ENCODE peak calls at places on chromosomes 3 and 15, in eight cellular contexts. C is left ventricle myocardium superior; V is neural crest cell; B is uterus; U is activated naive CD4-positive, alpha-beta T cell treated with Interleukin-2 at 50 U/mL for 16 hours; M is NCI-H748 treated with DMSO at 0.1 percent for 48 hours; Z is amniotic epithelial cell; W is activated naive CD8-positive, alpha-beta T cell treated with anti-CD3 and anti-CD28 coated beads, Interleukin-2, amount 10 ng/mL, durations not matched to agents 7 days and 5 days. R is an unnamed sample.

GRCh38 chr3:44104668-44105321 is 136.9 kb upstream of the TOPAZ1 start:
- DNase-seq in C (no peak), V (no peak), B (no peak), U (peak; percentile 27), M (no peak), Z (peak; percentile 36), W (peak; percentile 36), R (peak; percentile 72)

GRCh38 chr15:88905576-88905975 is 7.6 kb downstream of the MFGE8 start:
- DNase-seq in C (no peak), V (no peak), B (no peak), U (no peak), M (no peak), Z (no peak), W (no peak), R (no peak)

GRCh38 chr3:43015572-43016512 is 36.7 kb downstream of the GASK1A start:
- DNase-seq in C (no peak), V (no peak), B (no peak), U (no peak), M (no peak), Z (no peak), W (no peak), R (no peak)

GRCh38 chr15:87031545-87032230 is 952.0 kb downstream of the AGBL1 start:
- DNase-seq in C (no peak), V (no peak), B (no peak), U (no peak), M (no peak), Z (no peak), W (no peak), R (no peak)

GRCh38 chr15:55954862-55955605 is 38.4 kb downstream of the NEDD4 start:
- DNase-seq in C (no peak), V (no peak), B (no peak), U (no peak), M (no peak), Z (no peak), W (no peak), R (no peak)

GRCh38 chr3:185253645-185254410 is at the start of gene EHHADH:
- DNase-seq in C (peak; percentile 90), V (peak; percentile 23), B (peak; percentile 44), U (peak; percentile 51), M (peak; percentile 27), Z (peak; percentile 55), W (peak; percentile 74), R (peak; percentile 70)

GRCh38 chr3:194140520-194141414 is 4.8 kb downstream of the HES1 start:
- DNase-seq in C (peak; percentile 78), V (peak; percentile 54), B (peak; percentile 73), U (peak; percentile 8), M (no peak), Z (peak; percentile 63), W (peak; percentile 60), R (peak; percentile 70)

GRCh38 chr3:59872121-59872520 is 822.3 kb upstream of the CFAP20DC start:
- DNase-seq in C (no peak), V (no peak), B (no peak), U (no peak), M (no peak), Z (no peak), W (no peak), R (no peak)

GRCh38 chr3:94137377-94137776 is 74.5 kb downstream of the NSUN3 start:
- DNase-seq in C (no peak), V (no peak), B (no peak), U (no peak), M (no peak), Z (peak; percentile 52), W (no peak), R (no peak)

GRCh38 chr15:92979011-92979701 is 79.0 kb downstream of the CHD2 start:
- DNase-seq in C (no peak), V (no peak), B (no peak), U (no peak), M (no peak), Z (peak; percentile 52), W (no peak), R (no peak)

GRCh38 chr15:91919014-91919534 is 65.6 kb downstream of the SLCO3A1 start:
- DNase-seq in C (peak; percentile 80), V (no peak), B (no peak), U (no peak), M (no peak), Z (no peak), W (no peak), R (no peak)

GRCh38 chr3:61924065-61924740 is 362.8 kb downstream of the PTPRG start:
- DNase-seq in C (peak; percentile 85), V (no peak), B (no peak), U (no peak), M (no peak), Z (no peak), W (no peak), R (no peak)

GRCh38 chr3:107942244-107942643 is 148.6 kb downstream of the CD47 start:
- DNase-seq in C (no peak), V (no peak), B (no peak), U (peak; percentile 23), M (no peak), Z (peak; percentile 25), W (no peak), R (no peak)

GRCh38 chr15:73051402-73051810 is 857 bp upstream of the NEO1 start:
- DNase-seq in C (peak; percentile 83), V (no peak), B (no peak), U (no peak), M (no peak), Z (no peak), W (no peak), R (no peak)